ENCODE peak calls at places on chromosomes 5 and 9, in four cellular contexts. F, T, R and W are unnamed samples.

GRCh38 chr9:92680166-92681119 is 10.5 kb upstream of the IPPK start:
- DNase-seq in T (no peak), R (no peak), F (peak; percentile 37), W (no peak)

GRCh38 chr9:98130576-98131228 is 11.7 kb upstream of the TRIM14 start:
- DNase-seq in R (no peak), T (no peak), F (no peak), W (no peak)

GRCh38 chr9:6024035-6024554 is 8.7 kb upstream of the RANBP6 start:
- DNase-seq in R (peak; percentile 38), T (no peak), F (no peak), W (no peak)

GRCh38 chr5:155905359-155905758 is 421.6 kb upstream of the SGCD start:
- DNase-seq in F (no peak), R (no peak), T (no peak), W (no peak)

GRCh38 chr5:13378073-13378472 is 566.4 kb downstream of the DNAH5 start:
- DNase-seq in T (no peak), R (no peak), F (peak; percentile 74), W (no peak)

GRCh38 chr9:76153902-76154629 is 240.2 kb downstream of the RFK start:
- DNase-seq in R (no peak), T (no peak), F (no peak), W (no peak)

GRCh38 chr5:112895682-112896081 is 26.3 kb downstream of the REEP5 start:
- DNase-seq in F (no peak), R (no peak), T (no peak), W (no peak)

GRCh38 chr5:173296737-173297676 is 31.2 kb downstream of the STC2 start:
- DNase-seq in R (no peak), F (no peak), T (no peak), W (no peak)

GRCh38 chr9:105138306-105138801 is 106.1 kb upstream of the SLC44A1 start:
- DNase-seq in T (no peak), R (no peak), F (peak; percentile 48), W (no peak)

GRCh38 chr5:79236364-79236969 is 536 bp downstream of the JMY start:
- DNase-seq in T (peak; percentile 21), F (no peak), R (peak; percentile 51), W (no peak)

GRCh38 chr5:78640622-78641021 is 8.0 kb downstream of the LHFPL2 start:
- DNase-seq in F (no peak), R (no peak), T (no peak), W (no peak)

GRCh38 chr5:144457160-144457559 is 286.5 kb downstream of the KCTD16 start:
- DNase-seq in T (no peak), F (no peak), R (no peak), W (no peak)

GRCh38 chr9:130073373-130073772 is 19.7 kb downstream of the GPR107 start:
- DNase-seq in R (no peak), T (no peak), F (no peak), W (no peak)

GRCh38 chr5:138503487-138504270 is 38.4 kb downstream of the EGR1 start:
- DNase-seq in T (no peak), F (peak; percentile 38), R (peak; percentile 60), W (no peak)

GRCh38 chr5:155943516-155944407 is 383.2 kb upstream of the SGCD start:
- DNase-seq in F (no peak), R (peak; percentile 31), T (peak; percentile 44), W (no peak)

GRCh38 chr5:120358949-120359348 is 105.2 kb upstream of the PRR16 start:
- DNase-seq in F (no peak), R (no peak), T (no peak), W (no peak)

GRCh38 chr9:109972026-109973005 is 192.3 kb downstream of the PALM2AKAP2 start:
- DNase-seq in F (no peak), T (no peak), R (no peak), W (no peak)

GRCh38 chr9:94173632-94174031 is 85.5 kb upstream of the ZNF169 start:
- DNase-seq in R (no peak), T (no peak), F (no peak), W (no peak)

GRCh38 chr9:94174164-94174563 is 84.9 kb upstream of the ZNF169 start:
- DNase-seq in R (no peak), F (no peak), T (no peak), W (no peak)

GRCh38 chr9:94175669-94176068 is 83.4 kb upstream of the ZNF169 start:
- DNase-seq in R (no peak), F (no peak), T (no peak), W (no peak)

GRCh38 chr9:94178927-94179326 is 80.2 kb upstream of the ZNF169 start:
- DNase-seq in F (no peak), T (no peak), R (no peak), W (no peak)

DNA sequence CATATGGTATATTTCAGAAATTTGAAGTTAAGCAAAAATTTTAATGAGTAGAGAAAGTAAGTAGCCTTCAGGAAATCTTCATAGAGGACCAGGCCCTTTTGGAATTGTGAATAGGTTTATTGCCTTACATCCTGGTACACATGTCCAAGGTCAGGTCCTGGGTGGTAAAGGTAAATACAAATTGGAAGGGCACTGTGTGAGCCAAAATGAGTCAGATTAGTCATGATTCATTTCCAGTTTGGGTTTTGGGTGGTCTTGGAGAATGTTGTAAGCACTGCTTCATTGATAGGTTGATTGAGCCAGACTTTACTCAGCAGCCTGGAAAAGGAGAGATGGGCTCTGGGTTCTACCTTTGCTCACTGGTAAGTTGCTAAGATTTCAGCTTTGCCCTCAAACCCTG is 82.5 kb upstream of the ZNF169 start:
- DNase-seq in R (no peak), T (no peak), F (no peak), W (no peak)
- H3K36me3 ChIP-seq in R (no peaks in the 10 kb centered on the region), T (no peaks in the 10 kb centered on the region), F (peaks cover 46% of the 10 kb centered on the region), W (peaks cover 31% of the 10 kb centered on the region)

GRCh38 chr5:150137997-150138396 is 17.6 kb downstream of the PDGFRB start:
- DNase-seq in R (no peak), T (no peak), F (no peak), W (no peak)
- H3K27ac ChIP-seq in R (no peak overlapping the region), T (peak overlapping the region; percentile 99), F (no peak overlapping the region), W (no peak overlapping the region)

GRCh38 chr5:134387443-134387842 is 16.1 kb downstream of the UBE2B start:
- DNase-seq in F (no peak), R (no peak), T (no peak), W (no peak)

GRCh38 chr5:134380367-134380766 is 9.0 kb downstream of the UBE2B start:
- DNase-seq in F (no peak), R (peak; percentile 65), T (no peak), W (no peak)

DNA sequence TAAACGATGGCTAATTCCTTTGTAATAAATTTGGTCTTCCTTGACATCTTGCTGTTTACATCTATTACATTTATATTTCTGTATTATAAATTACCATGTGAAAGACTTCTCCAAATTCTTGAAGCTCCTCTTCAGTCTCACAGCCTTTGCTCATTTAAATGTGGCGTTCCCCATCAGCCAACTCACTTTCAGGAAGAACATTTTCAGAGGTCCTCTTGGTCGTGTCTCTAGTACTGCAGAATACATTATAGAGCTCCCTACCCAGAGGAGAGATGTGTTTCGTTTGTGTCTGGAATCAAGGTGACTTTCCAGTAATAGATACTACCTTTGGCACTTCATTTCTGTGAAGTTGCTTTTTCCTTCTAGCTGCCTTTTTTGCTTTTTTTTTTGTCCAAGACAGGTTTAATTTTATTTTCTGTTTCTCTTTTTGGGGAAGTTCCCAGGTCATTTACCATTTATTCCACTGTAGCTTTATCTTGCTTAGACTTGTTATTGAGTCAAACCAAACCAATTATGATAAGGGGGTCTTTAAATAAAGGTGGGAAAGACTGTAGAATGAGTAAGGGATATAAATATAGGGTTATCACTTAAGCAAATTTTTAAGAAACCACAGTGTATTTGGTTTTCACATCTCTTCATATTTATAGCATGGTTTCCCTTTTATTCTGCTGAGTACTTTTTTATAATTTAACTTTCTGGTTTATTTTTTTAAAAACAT is 12.8 kb downstream of the UBE2B start:
- DNase-seq in R (no peak), T (no peak), F (no peak), W (no peak)
- H3K36me3 ChIP-seq in R (peaks cover 18% of the 10 kb centered on the region), T (no peaks in the 10 kb centered on the region), F (peaks cover 45% of the 10 kb centered on the region), W (peaks cover 45% of the 10 kb centered on the region)

GRCh38 chr5:23419115-23419514 is 88.3 kb upstream of the PRDM9 start:
- DNase-seq in R (no peak), T (no peak), F (peak; percentile 68), W (no peak)
- H3K27ac ChIP-seq in R (no peak overlapping the region), T (no peak overlapping the region), F (no peak overlapping the region), W (no peak overlapping the region)

GRCh38 chr9:22210936-22211335 is 201.8 kb upstream of the CDKN2B start:
- DNase-seq in T (no peak), R (no peak), F (no peak), W (no peak)
- H3K36me3 ChIP-seq in T (no peaks in the 10 kb centered on the region), R (no peaks in the 10 kb centered on the region), F (no peaks in the 10 kb centered on the region), W (no peaks in the 10 kb centered on the region)

GRCh38 chr9:137130176-137130755 is 8.7 kb upstream of the GRIN1 start:
- DNase-seq in T (no peak), R (no peak), F (no peak), W (no peak)

GRCh38 chr9:137128158-137129088 is 10.5 kb upstream of the GRIN1 start:
- DNase-seq in R (peak; percentile 34), F (no peak), T (no peak), W (no peak)

GRCh38 chr9:137129456-137130175 is 9.3 kb upstream of the GRIN1 start:
- DNase-seq in T (peak; percentile 55), R (peak; percentile 93), F (peak; percentile 76), W (peak; percentile 91)

GRCh38 chr9:137127301-137128157 is 11.4 kb upstream of the GRIN1 start:
- DNase-seq in T (no peak), R (peak; percentile 44), F (no peak), W (peak; percentile 38)

DNA sequence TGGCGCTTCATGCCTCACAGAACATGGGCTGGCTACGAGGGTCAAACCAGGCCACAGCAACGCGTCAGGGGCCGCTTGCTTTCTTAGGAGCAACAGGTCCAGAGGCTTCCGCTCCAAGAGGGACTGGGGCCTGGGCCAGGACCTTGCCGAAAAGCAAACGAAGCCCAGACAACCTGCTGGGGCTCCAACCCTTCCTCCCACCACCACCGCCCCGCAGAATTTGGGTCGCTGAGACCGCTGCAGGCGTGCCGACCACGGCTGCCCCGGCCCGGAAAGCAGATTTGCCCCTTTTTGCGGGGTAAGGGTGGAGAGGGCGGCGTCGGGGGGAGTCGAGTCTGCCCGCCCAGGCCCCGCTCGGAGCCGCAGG is 9.9 kb upstream of the GRIN1 start:
- DNase-seq in F (no peak), R (no peak), T (no peak), W (no peak)
- H3K27ac ChIP-seq in F (peak overlapping the region; percentile 54), R (peak overlapping the region; percentile 85), T (peak overlapping the region; percentile 28), W (peak overlapping the region; percentile 80)

DNA sequence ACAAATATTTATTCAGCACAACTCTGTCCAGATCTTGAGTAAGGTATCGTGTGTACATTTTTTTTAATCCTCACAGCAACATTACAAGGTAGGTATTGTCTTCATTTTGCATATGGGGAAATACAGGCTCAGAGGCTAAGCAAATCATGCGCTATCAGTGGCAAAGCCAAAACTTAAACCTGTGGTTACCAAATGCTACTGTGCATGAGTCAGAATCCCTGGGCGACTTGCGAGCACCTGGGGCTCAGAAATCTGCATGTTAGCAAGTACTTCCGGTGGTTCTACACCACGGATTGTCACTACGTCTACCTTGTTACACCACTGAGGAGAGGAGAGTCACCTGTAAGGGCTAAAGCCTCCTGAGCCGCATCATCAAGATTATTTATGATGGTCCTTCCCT is 21.3 kb downstream of the C5orf58 start:
- DNase-seq in R (peak; percentile 48), F (peak; percentile 99), T (no peak), W (no peak)
- H3K36me3 ChIP-seq in R (peaks cover 58% of the 10 kb centered on the region), F (no peaks in the 10 kb centered on the region), T (no peaks in the 10 kb centered on the region), W (no peaks in the 10 kb centered on the region)

GRCh38 chr9:101418518-101419111 is 17.0 kb downstream of the ALDOB start:
- DNase-seq in T (no peak), R (no peak), F (no peak), W (no peak)
- H3K27ac ChIP-seq in T (no peak overlapping the region), R (no peak overlapping the region), F (no peak overlapping the region), W (no peak overlapping the region)

GRCh38 chr5:132760043-132760420 is 12.8 kb downstream of the CCNI2 start:
- DNase-seq in R (no peak), T (no peak), F (no peak), W (no peak)
- H3K36me3 ChIP-seq in R (no peaks in the 10 kb centered on the region), T (no peaks in the 10 kb centered on the region), F (no peaks in the 10 kb centered on the region), W (peaks cover 48% of the 10 kb centered on the region)